ENCODE peak calls at places on chromosome 13, in four cellular contexts. Z, I, J and L are unnamed samples.
A peak's percentile ranks its signal among the peaks of the same experiment; 100 is the strongest.

GRCh38 chr13:74258951-74259350 is 124.7 kb upstream of the KLF12 start:
- DNase-seq in Z (no peak), I (no peak), J (no peak), L (no peak)

GRCh38 chr13:62185631-62186256 is 770.1 kb upstream of the PCDH20 start:
- DNase-seq in Z (no peak), I (no peak), J (no peak), L (no peak)

GRCh38 chr13:27920677-27921420 is 1.0 kb downstream of the PDX1 start:
- DNase-seq in Z (no peak), I (no peak), J (no peak), L (peak; percentile 37)

GRCh38 chr13:49097374-49097773 is 121.7 kb downstream of the FNDC3A start:
- DNase-seq in Z (no peak), I (no peak), J (no peak), L (no peak)

GRCh38 chr13:110630566-110631119 is 15.3 kb downstream of the NAXD start:
- DNase-seq in Z (no peak), I (no peak), J (no peak), L (no peak)

GRCh38 chr13:59064042-59064441 is 1099.7 kb downstream of the DIAPH3 start:
- DNase-seq in Z (no peak), I (no peak), J (no peak), L (no peak)

GRCh38 chr13:50055454-50055853 is 40.2 kb downstream of the KCNRG start:
- DNase-seq in Z (no peak), I (no peak), J (no peak), L (no peak)

GRCh38 chr13:36858285-36858684 is 39.3 kb downstream of the RFXAP start:
- DNase-seq in Z (no peak), I (no peak), J (no peak), L (no peak)

GRCh38 chr13:85806553-85807175 is 7.4 kb upstream of the SLITRK6 start:
- DNase-seq in Z (no peak), I (no peak), J (no peak), L (no peak)

GRCh38 chr13:76711515-76712182 is 174.6 kb downstream of the KCTD12 start:
- DNase-seq in Z (no peak), I (no peak), J (no peak), L (no peak)

GRCh38 chr13:40185393-40185792 is 481.0 kb downstream of the FOXO1 start:
- DNase-seq in Z (no peak), I (no peak), J (no peak), L (no peak)

GRCh38 chr13:100235311-100235901 is 146.5 kb downstream of the PCCA start:
- DNase-seq in Z (no peak), I (no peak), J (no peak), L (no peak)

GRCh38 chr13:106403280-106403679 is 132.2 kb downstream of the EFNB2 start:
- DNase-seq in Z (no peak), I (no peak), J (no peak), L (no peak)

GRCh38 chr13:39929583-39929982 is 274.1 kb downstream of the COG6 start:
- DNase-seq in Z (no peak), I (no peak), J (no peak), L (no peak)

GRCh38 chr13:48506092-48506701 is 26.7 kb downstream of the RCBTB2 start:
- DNase-seq in Z (peak; percentile 65), I (peak; percentile 60), J (no peak), L (no peak)

GRCh38 chr13:30792257-30793000 is 57.1 kb downstream of the ALOX5AP start:
- DNase-seq in Z (peak; percentile 85), I (peak; percentile 83), J (no peak), L (no peak)

GRCh38 chr13:114043421-114044053 is 69.7 kb upstream of the C13orf46 start:
- DNase-seq in Z (no peak), I (no peak), J (no peak), L (no peak)

GRCh38 chr13:110503037-110503901 is 58.3 kb downstream of the RAB20 start:
- DNase-seq in Z (peak; percentile 58), I (no peak), J (no peak), L (no peak)

GRCh38 chr13:63024458-63024857 is 1608.8 kb upstream of the PCDH20 start:
- DNase-seq in Z (no peak), I (no peak), J (no peak), L (no peak)

GRCh38 chr13:44498502-44498901 is 77.6 kb downstream of the TSC22D1 start:
- DNase-seq in Z (no peak), I (no peak), J (no peak), L (no peak)

GRCh38 chr13:105579821-105580707 is 955.4 kb downstream of the EFNB2 start:
- DNase-seq in Z (no peak), I (no peak), J (no peak), L (no peak)

GRCh38 chr13:61685683-61686013 is 270.0 kb upstream of the PCDH20 start:
- DNase-seq in Z (no peak), I (no peak), J (no peak), L (no peak)

GRCh38 chr13:24116103-24116502 is 44.4 kb upstream of the SPATA13 start:
- DNase-seq in Z (no peak), I (no peak), J (no peak), L (no peak)

GRCh38 chr13:106796280-106797047 is 228.5 kb upstream of the ARGLU1 start:
- DNase-seq in Z (no peak), I (no peak), J (no peak), L (no peak)

GRCh38 chr13:107104631-107105030 is 536.7 kb upstream of the ARGLU1 start:
- DNase-seq in Z (no peak), I (no peak), J (no peak), L (no peak)

GRCh38 chr13:107819071-107819470 is 396.3 kb downstream of the LIG4 start:
- DNase-seq in Z (no peak), I (no peak), J (no peak), L (no peak)

GRCh38 chr13:104949840-104950805 is 1585.3 kb downstream of the EFNB2 start:
- DNase-seq in Z (no peak), I (no peak), J (no peak), L (no peak)

GRCh38 chr13:74978596-74978995 is 503.4 kb downstream of the TBC1D4 start:
- DNase-seq in Z (no peak), I (no peak), J (no peak), L (no peak)

GRCh38 chr13:111282425-111282824 is 38.0 kb upstream of the TEX29 start:
- DNase-seq in Z (no peak), I (no peak), J (no peak), L (no peak)

GRCh38 chr13:113098163-113098732 is 7.3 kb upstream of the F7 start:
- DNase-seq in Z (peak; percentile 76), I (no peak), J (no peak), L (no peak)

GRCh38 chr13:23330356-23330755 is 103.1 kb downstream of the SACS start:
- DNase-seq in Z (no peak), I (no peak), J (no peak), L (no peak)

GRCh38 chr13:30037766-30038165 is 187.3 kb upstream of the UBL3 start:
- DNase-seq in Z (no peak), I (no peak), J (no peak), L (no peak)

GRCh38 chr13:30382836-30383525 is 39.3 kb upstream of the UBE2L5 start:
- DNase-seq in Z (no peak), I (no peak), J (no peak), L (no peak)

GRCh38 chr13:98487016-98487415 is 89.9 kb downstream of the STK24 start:
- DNase-seq in Z (no peak), I (no peak), J (no peak), L (no peak)

GRCh38 chr13:98484289-98485219 is 92.4 kb downstream of the STK24 start:
- DNase-seq in Z (peak; percentile 85), I (peak; percentile 83), J (peak; percentile 31), L (no peak)

GRCh38 chr13:98487522-98487921 is 89.4 kb downstream of the STK24 start:
- DNase-seq in Z (no peak), I (no peak), J (no peak), L (no peak)

GRCh38 chr13:98485561-98485960 is 91.3 kb downstream of the STK24 start:
- DNase-seq in Z (no peak), I (no peak), J (no peak), L (no peak)

DNA sequence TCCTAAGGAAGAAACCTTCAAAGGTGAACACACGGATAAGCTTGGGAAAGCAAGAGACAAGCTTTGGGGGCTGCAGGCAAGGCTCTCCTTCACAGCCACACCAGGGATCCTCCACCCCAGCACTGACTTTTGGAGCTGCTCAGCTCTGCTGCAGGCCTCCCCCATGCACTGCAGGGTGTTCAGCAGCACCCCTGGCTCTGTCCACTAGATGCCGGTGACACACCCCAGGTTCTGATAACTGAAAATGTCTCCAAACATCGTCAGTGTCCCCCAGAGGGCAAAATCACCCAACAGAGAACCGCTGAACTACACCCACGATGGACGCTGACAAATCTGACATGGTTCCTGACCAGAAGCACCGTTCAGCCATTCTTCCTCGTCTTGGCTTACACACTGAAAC is 90.5 kb downstream of the STK24 start:
- DNase-seq in Z (no peak), I (no peak), J (no peak), L (no peak)
- TF ChIP-seq CTCF in Z (no peak), I (no peak), J (no peak), L (no peak)

GRCh38 chr13:52845766-52846566 is 2.5 kb downstream of the PCDH8 start:
- DNase-seq in Z (peak; percentile 81), I (peak; percentile 60), J (no peak), L (no peak)
- TF ChIP-seq CTCF in Z (no peak), I (peak; percentile 25), J (no peak), L (no peak)

DNA sequence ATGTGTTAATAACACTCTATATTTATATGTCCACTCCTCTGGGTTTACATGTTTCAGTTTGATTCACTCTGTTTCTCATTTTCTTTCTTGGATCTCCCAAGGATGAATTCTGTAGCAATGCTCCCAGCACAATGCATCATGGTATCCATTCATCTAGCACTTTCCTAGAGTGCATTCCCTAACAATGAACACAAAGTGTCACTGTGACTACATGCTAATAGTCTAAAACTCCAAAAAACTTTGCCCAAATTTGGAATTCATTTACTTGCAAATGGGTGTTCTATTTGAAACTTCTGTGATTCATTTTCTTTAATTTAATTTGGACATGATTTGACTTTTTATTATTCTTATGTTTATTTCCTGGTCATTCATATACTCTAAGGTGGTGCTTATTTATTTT is 286.3 kb downstream of the POU4F1 start:
- DNase-seq in Z (no peak), I (no peak), J (no peak), L (no peak)
- TF ChIP-seq CTCF in Z (no peak), I (peak; percentile 57), J (no peak), L (no peak)

DNA sequence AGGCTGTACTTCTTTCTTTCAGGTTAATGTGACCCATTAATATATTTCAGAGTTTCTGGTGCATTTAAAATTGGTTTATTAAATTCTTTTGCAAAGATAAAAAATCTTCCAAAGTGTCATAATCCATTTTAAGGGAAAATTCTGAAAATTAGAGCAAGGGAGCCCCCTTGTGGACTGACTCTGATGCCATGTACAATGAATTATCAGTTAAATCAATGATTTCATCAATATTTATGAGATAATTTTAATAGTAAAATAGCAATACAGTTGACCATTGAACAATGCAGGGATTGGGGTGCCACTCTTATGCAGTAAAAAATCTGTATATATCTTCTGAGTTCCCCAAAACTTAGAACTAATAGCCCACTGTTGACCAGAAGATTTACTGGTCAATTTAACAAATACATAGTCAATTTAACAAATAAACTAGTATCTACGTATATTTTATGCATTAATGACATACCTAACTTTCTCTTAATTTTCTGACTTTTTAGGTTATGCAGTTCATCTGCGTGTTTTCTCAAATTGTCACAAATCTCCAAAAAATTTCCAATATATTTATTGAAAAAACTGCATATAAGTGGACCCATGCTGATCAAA is 479.1 kb upstream of the MIR17HG start:
- DNase-seq in Z (no peak), I (no peak), J (no peak), L (no peak)
- TF ChIP-seq CTCF in Z (peak; percentile 16), I (peak; percentile 60), J (no peak), L (no peak)

GRCh38 chr13:68927387-68928026 is 1180.1 kb upstream of the ATXN8OS start:
- DNase-seq in Z (no peak), I (no peak), J (no peak), L (no peak)
- TF ChIP-seq CTCF in Z (no peak), I (peak; percentile 16), J (no peak), L (no peak)

GRCh38 chr13:91664036-91664435 is 265.6 kb downstream of the GPC5 start:
- DNase-seq in Z (no peak), I (no peak), J (no peak), L (no peak)
- TF ChIP-seq CTCF in Z (no peak), I (no peak), J (no peak), L (no peak)